ENCODE peak calls at places on chromosomes 16 and 17, in five cellular contexts. M is A549, F is AG10803, G is left lung, O is fibroblast of lung. T is an unnamed sample.

GRCh38 chr17:50693041-50693682 is 14.6 kb downstream of the ANKRD40 start:
- DNase-seq in M (peak; percentile 78), F (peak; percentile 42), G (no peak), O (peak; percentile 56), T (no peak)

GRCh38 chr17:48071654-48072053 is 23.5 kb downstream of the NFE2L1 start:
- DNase-seq in M (no peak), F (peak; percentile 70), G (no peak), O (no peak), T (no peak)

GRCh38 chr16:85308585-85309540 is 196.6 kb upstream of the CIBAR2 start:
- DNase-seq in M (no peak), F (no peak), G (no peak), O (no peak), T (no peak)

GRCh38 chr16:3951861-3952332 is 71.4 kb upstream of the CREBBP start:
- DNase-seq in M (no peak), F (peak; percentile 34), G (no peak), O (peak; percentile 64), T (no peak)

GRCh38 chr17:5485270-5486205 is at the start of gene DERL2:
- DNase-seq in M (peak; percentile 74), F (peak; percentile 35), G (no peak), O (no peak), T (no peak)

GRCh38 chr16:82464192-82464591 is 162.6 kb upstream of the CDH13 start:
- DNase-seq in M (no peak), F (no peak), G (no peak), O (no peak), T (no peak)

GRCh38 chr17:7862692-7863437 is 5.1 kb downstream of the CYB5D1 start:
- DNase-seq in M (peak; percentile 65), F (peak; percentile 48), G (no peak), O (peak; percentile 63), T (peak; percentile 53)

GRCh38 chr17:50190278-50191069 is 11.0 kb downstream of the COL1A1 start:
- DNase-seq in M (no peak), F (peak; percentile 76), G (peak; percentile 70), O (no peak), T (peak; percentile 83)

GRCh38 chr17:20008242-20009051 is 712 bp upstream of the SPECC1 start:
- DNase-seq in M (peak; percentile 59), F (no peak), G (peak; percentile 80), O (no peak), T (no peak)

GRCh38 chr17:20009302-20010098 is at the start of gene SPECC1:
- DNase-seq in M (peak; percentile 48), F (peak; percentile 38), G (peak; percentile 98), O (peak; percentile 41), T (peak; percentile 78)

GRCh38 chr17:20009052-20009301 is 182 bp upstream of the SPECC1 start:
- DNase-seq in M (peak; percentile 76), F (no peak), G (no peak), O (no peak), T (no peak)

GRCh38 chr17:20010886-20011402 is 1.8 kb downstream of the SPECC1 start:
- DNase-seq in M (no peak), F (no peak), G (no peak), O (no peak), T (no peak)

DNA sequence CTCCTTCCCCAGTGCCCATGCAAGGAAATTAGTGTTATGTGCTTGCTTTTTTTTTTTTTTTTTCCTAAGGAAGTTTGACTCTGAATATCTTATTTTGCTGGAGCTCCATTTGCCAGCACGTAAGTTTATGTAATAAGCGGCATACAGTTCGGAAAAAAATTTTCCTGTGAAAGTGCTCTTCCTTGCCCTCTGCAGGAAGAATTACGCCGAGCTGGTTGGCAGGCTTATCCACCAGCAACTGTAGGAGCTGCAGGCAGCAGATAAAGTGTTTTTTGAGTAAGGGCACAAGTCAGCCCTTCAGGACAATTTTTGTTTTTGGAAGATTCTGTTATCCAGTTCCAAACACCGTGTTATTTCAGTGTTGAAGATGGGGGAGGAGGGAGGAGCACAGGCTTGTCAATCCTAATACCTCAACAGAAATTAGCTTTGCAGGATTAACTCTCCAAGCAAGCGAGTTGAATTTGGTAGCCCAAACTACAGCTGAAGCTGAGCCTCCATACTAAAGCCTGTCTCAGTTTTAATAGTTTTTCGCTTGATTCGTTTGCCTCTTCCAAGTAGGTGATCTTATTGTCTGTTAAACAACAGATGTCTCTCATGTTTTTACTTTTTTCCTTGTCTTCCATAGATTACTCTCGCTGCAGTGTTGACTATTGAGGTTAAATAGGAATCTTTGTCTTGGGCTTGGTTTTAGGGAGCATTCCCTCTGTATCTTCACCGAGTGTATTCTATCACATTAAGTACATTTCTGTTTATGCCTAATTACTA is 1.1 kb downstream of the SPECC1 start:
- DNase-seq in M (peak; percentile 65), F (peak; percentile 66), G (no peak), O (peak; percentile 75), T (no peak)
- H3K4me3 ChIP-seq in M (peak overlapping the region; percentile 63), F (peak overlapping the region; percentile 35), G (peak overlapping the region; percentile 64), O (no peak overlapping the region), T (peak overlapping the region; percentile 35)

GRCh38 chr17:78759969-78760352 is 22.1 kb downstream of the CYTH1 start:
- DNase-seq in M (no peak), F (no peak), G (no peak), O (no peak), T (no peak)
- H3K4me3 ChIP-seq in M (no peak overlapping the region), F (no peak overlapping the region), G (no peak overlapping the region), O (no peak overlapping the region), T (no peak overlapping the region)

GRCh38 chr16:87563022-87563421 is 39.3 kb upstream of the JPH3 start:
- DNase-seq in M (no peak), F (no peak), G (no peak), O (no peak), T (no peak)
- H3K4me3 ChIP-seq in M (no peak overlapping the region), F (no peak overlapping the region), G (no peak overlapping the region), O (no peak overlapping the region), T (no peak overlapping the region)

DNA sequence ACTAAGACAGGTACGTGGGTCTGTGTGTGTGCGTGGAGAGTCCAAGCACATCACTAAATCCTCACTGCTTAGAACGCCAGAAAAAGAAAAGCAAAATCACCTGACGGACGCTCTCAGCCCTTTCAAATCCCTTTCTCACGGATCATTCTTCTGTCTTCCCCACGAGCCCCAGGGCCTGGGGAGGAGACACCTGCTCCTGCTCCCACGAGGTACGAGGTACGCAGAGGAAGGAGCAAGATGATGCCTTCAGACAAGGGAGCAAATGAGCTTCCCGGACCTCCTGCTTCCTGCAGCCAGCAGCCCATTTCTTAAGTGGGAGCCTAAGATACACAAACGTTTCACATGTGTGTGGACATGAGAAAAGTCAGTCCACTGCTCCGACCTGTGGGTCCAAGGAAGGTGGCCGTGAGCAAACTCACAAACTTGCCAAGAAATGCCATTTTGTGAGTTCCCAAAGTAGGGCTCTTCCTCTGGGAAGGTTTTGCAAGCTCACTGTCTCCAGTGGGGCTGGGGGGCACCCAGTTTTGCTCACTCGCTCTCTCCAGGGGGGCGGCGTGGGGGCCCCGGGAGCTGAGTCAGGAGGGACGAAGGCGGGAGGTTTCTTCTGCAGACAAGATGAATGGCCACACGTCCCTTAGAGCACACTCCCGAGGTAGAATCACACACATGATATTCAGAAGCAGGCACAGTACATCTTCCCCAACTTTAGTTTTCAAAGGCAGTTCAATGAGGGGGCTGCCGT is 68.1 kb downstream of the MRM3 start:
- DNase-seq in M (no peak), F (no peak), G (no peak), O (no peak), T (no peak)
- H3K4me3 ChIP-seq in M (no peak overlapping the region), F (peak overlapping the region; percentile 48), G (no peak overlapping the region), O (peak overlapping the region; percentile 18), T (no peak overlapping the region)

DNA sequence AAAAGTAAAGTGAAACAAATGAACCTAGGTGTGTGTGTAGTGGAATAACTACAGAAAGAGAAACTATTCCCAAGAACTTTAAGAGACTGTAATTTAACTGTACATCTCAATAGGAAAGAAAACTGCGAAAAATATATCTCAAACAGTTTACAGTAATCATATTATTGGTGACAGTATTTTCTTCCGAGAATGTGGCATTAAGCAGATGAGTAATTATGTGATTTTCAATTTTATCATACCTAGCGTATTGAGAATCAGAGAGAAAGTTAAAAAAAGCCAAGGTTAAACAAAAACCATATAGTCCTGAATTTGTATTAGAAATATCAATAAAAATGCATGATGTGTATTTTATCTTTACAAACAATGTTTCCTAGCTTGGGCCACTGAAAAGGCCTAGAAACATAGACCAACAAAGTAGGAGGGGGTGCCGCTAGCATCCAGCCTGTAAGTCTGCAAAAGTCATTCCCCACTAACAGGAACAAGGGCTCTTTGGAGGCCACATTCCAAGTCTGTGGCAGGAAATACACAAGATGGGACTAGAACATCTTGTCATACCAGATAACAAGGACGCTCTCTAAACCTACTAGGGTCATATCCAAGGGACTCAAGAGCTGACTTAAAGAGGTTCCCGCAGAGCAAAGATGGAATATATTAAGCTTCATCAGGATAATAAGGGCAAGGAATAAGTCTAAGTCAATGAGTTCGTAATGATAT is 20.5 kb downstream of the RNF157 start:
- DNase-seq in M (no peak), F (no peak), G (no peak), O (no peak), T (no peak)
- H3K4me3 ChIP-seq in M (no peak overlapping the region), F (no peak overlapping the region), G (no peak overlapping the region), O (no peak overlapping the region), T (no peak overlapping the region)

GRCh38 chr17:72123964-72124791 is 3.4 kb downstream of the SOX9 start:
- DNase-seq in M (no peak), F (no peak), G (peak; percentile 59), O (no peak), T (no peak)

GRCh38 chr17:72125742-72126141 is 4.9 kb downstream of the SOX9 start:
- DNase-seq in M (no peak), F (no peak), G (no peak), O (no peak), T (no peak)

GRCh38 chr17:72123496-72123963 is 2.7 kb downstream of the SOX9 start:
- DNase-seq in M (no peak), F (no peak), G (peak; percentile 81), O (no peak), T (no peak)

GRCh38 chr17:72126575-72127486 is 6.0 kb downstream of the SOX9 start:
- DNase-seq in M (peak; percentile 81), F (peak; percentile 78), G (no peak), O (peak; percentile 73), T (peak; percentile 60)

DNA sequence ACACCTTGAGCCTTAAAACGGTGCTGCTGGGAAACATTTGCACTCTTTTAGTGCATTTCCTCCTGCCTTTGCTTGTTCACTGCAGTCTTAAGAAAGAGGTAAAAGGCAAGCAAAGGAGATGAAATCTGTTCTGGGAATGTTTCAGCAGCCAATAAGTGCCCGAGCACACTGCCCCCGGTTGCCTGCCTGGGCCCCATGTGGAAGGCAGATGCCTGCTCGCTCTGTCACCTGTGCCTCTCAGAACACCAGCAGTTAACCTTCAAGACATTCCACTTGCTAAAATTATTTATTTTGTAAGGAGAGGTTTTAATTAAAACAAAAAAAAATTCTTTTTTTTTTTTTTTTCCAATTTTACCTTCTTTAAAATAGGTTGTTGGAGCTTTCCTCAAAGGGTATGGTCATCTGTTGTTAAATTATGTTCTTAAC is 4.4 kb downstream of the SOX9 start:
- DNase-seq in M (no peak), F (no peak), G (no peak), O (no peak), T (no peak)
- H3K4me3 ChIP-seq in M (no peak overlapping the region), F (no peak overlapping the region), G (no peak overlapping the region), O (no peak overlapping the region), T (no peak overlapping the region)

GRCh38 chr16:30184430-30185140 is 1.2 kb downstream of the CORO1A start:
- DNase-seq in M (no peak), F (no peak), G (peak; percentile 90), O (no peak), T (no peak)
- H3K4me3 ChIP-seq in M (no peak overlapping the region), F (no peak overlapping the region), G (peak overlapping the region; percentile 76), O (no peak overlapping the region), T (no peak overlapping the region)

T was measured in SJSA1.